ENCODE peak calls at places on chromosome 4, in nine cellular contexts. X, M, F, K, Q, G, I, O and W are unnamed samples.

GRCh38 chr4:80184053-80184790 is 13.1 kb upstream of the PRDM8 start:
- DNase-seq in M (peak; percentile 36), Q (peak; percentile 91), O (no peak), G (peak; percentile 82), I (no peak), X (peak; percentile 83), K (peak; percentile 85), F (peak; percentile 89), W (peak; percentile 76)

GRCh38 chr4:88318751-88319350 is 34.5 kb upstream of the PPM1K start:
- DNase-seq in G (no peak), O (no peak), X (no peak), I (no peak), M (peak; percentile 10), F (no peak), Q (no peak), K (no peak), W (no peak)

GRCh38 chr4:32454482-32454881 is 1734.3 kb downstream of the PCDH7 start:
- DNase-seq in K (no peak), F (no peak), M (no peak), Q (no peak), X (no peak), I (no peak), O (no peak), G (no peak), W (no peak)

GRCh38 chr4:38867478-38868054 is at the start of gene FAM114A1:
- DNase-seq in X (peak; percentile 62), M (peak; percentile 64), G (peak; percentile 41), I (peak; percentile 49), O (no peak), K (peak; percentile 76), Q (peak; percentile 13), F (peak; percentile 75), W (peak; percentile 94)

GRCh38 chr4:25710637-25711036 is 55.0 kb downstream of the SLC34A2 start:
- DNase-seq in I (no peak), F (no peak), K (no peak), G (no peak), X (no peak), M (no peak), O (no peak), Q (no peak), W (no peak)

GRCh38 chr4:120317713-120318112 is 251.1 kb upstream of the MAD2L1 start:
- DNase-seq in F (no peak), O (no peak), M (no peak), X (peak; percentile 8), G (no peak), K (no peak), Q (no peak), I (no peak), W (no peak)

GRCh38 chr4:3361896-3362295 is 69.1 kb downstream of the RGS12 start:
- DNase-seq in F (no peak), X (no peak), Q (no peak), M (no peak), G (no peak), O (no peak), I (no peak), K (no peak), W (no peak)

GRCh38 chr4:154720123-154720522 is 23.7 kb upstream of the LRAT start:
- DNase-seq in K (no peak), Q (no peak), I (no peak), M (no peak), O (no peak), X (no peak), F (no peak), G (no peak), W (no peak)

GRCh38 chr4:125801373-125801772 is 486.6 kb downstream of the FAT4 start:
- DNase-seq in X (no peak), K (no peak), F (no peak), I (no peak), O (peak; percentile 32), M (no peak), G (no peak), Q (no peak), W (no peak)

GRCh38 chr4:54716478-54717065 is 58.8 kb downstream of the KIT start:
- DNase-seq in G (no peak), K (no peak), X (no peak), M (no peak), I (no peak), Q (no peak), O (no peak), F (peak; percentile 14), W (no peak)

GRCh38 chr4:69748176-69748575 is 12.2 kb downstream of the SULT1B1 start:
- DNase-seq in G (no peak), O (no peak), F (no peak), Q (no peak), M (peak; percentile 13), K (peak; percentile 52), X (no peak), I (no peak), W (no peak)

GRCh38 chr4:9880411-9881197 is 99.2 kb downstream of the DRD5 start:
- DNase-seq in Q (no peak), F (peak; percentile 38), M (peak; percentile 1), G (no peak), X (no peak), I (no peak), K (peak; percentile 12), O (no peak), W (no peak)

GRCh38 chr4:71355971-71356370 is 17.2 kb downstream of the SLC4A4 start:
- DNase-seq in M (no peak), F (no peak), K (no peak), G (no peak), I (no peak), Q (no peak), O (no peak), X (no peak), W (no peak)

GRCh38 chr4:87073570-87074470 is 139.0 kb downstream of the AFF1 start:
- DNase-seq in I (no peak), F (peak; percentile 21), Q (peak; percentile 16), O (no peak), X (peak; percentile 39), G (no peak), M (peak; percentile 50), K (peak; percentile 55), W (peak; percentile 52)

GRCh38 chr4:107665001-107665400 is 55.0 kb downstream of the PAPSS1 start:
- DNase-seq in I (no peak), K (peak; percentile 28), F (no peak), M (no peak), X (no peak), G (no peak), O (no peak), Q (no peak), W (no peak)

GRCh38 chr4:140049024-140049923 is 104.7 kb downstream of the MAML3 start:
- DNase-seq in G (peak; percentile 57), I (peak; percentile 45), O (peak; percentile 4), Q (peak; percentile 4), M (peak; percentile 72), K (peak; percentile 33), X (peak; percentile 31), F (peak; percentile 88), W (no peak)

GRCh38 chr4:6616087-6616995 is 24.1 kb upstream of the MRFAP1 start:
- DNase-seq in K (no peak), M (no peak), F (no peak), Q (no peak), I (no peak), O (no peak), X (no peak), G (no peak), W (no peak)

GRCh38 chr4:72629540-72629939 is 60.5 kb upstream of the ADAMTS3 start:
- DNase-seq in K (peak; percentile 16), G (no peak), Q (no peak), F (peak; percentile 36), O (no peak), I (no peak), X (no peak), M (peak; percentile 77), W (no peak)

GRCh38 chr4:6892190-6892908 is 17.3 kb upstream of the TBC1D14 start:
- DNase-seq in X (peak; percentile 23), I (no peak), O (no peak), Q (no peak), K (peak; percentile 57), M (no peak), F (peak; percentile 90), G (no peak), W (peak; percentile 89)

GRCh38 chr4:7647932-7648812 is 213.4 kb upstream of the PSAPL1 start:
- DNase-seq in I (no peak), F (no peak), M (no peak), K (no peak), X (no peak), Q (no peak), O (no peak), G (no peak), W (no peak)

GRCh38 chr4:18882468-18882867 is 860.9 kb upstream of the LCORL start:
- DNase-seq in F (no peak), I (no peak), G (peak; percentile 2), K (peak; percentile 6), M (peak; percentile 78), X (no peak), O (peak; percentile 63), Q (no peak), W (no peak)

GRCh38 chr4:121934635-121935034 is 17.2 kb downstream of the TRPC3 start:
- DNase-seq in G (no peak), M (no peak), K (no peak), O (no peak), X (no peak), Q (no peak), F (no peak), I (no peak), W (no peak)

GRCh38 chr4:184475096-184475461 is 729 bp upstream of the IRF2 start:
- DNase-seq in O (no peak), Q (peak; percentile 57), X (peak; percentile 25), M (peak; percentile 37), I (no peak), G (peak; percentile 17), K (peak; percentile 66), F (peak; percentile 84), W (peak; percentile 57)

GRCh38 chr4:106869551-106869950 is 166.6 kb downstream of the DKK2 start:
- DNase-seq in G (no peak), M (peak; percentile 94), K (no peak), X (no peak), Q (no peak), I (no peak), F (no peak), O (no peak), W (no peak)

GRCh38 chr4:113331811-113332210 is 282.4 kb downstream of the ANK2 start:
- DNase-seq in I (no peak), K (no peak), X (no peak), G (no peak), O (no peak), Q (no peak), M (no peak), F (no peak), W (no peak)

GRCh38 chr4:120864969-120865368 is 57.6 kb downstream of the PRDM5 start:
- DNase-seq in K (no peak), Q (no peak), I (no peak), M (no peak), O (no peak), G (no peak), X (no peak), F (no peak), W (no peak)

GRCh38 chr4:153364061-153364460 is 19.6 kb downstream of the MND1 start:
- DNase-seq in X (no peak), F (no peak), I (no peak), Q (no peak), O (no peak), G (no peak), M (peak; percentile 68), K (no peak), W (no peak)

GRCh38 chr4:153207561-153207960 is 3.3 kb downstream of the TRIM2 start:
- DNase-seq in O (no peak), F (peak; percentile 44), X (no peak), G (no peak), M (peak; percentile 21), I (no peak), K (no peak), Q (no peak), W (no peak)

GRCh38 chr4:151045907-151046306 is 30.8 kb upstream of the LRBA start:
- DNase-seq in M (no peak), K (no peak), F (peak; percentile 62), O (no peak), I (no peak), X (no peak), G (no peak), Q (no peak), W (peak; percentile 8)

GRCh38 chr4:143617994-143618679 is 82.3 kb downstream of the FREM3 start:
- DNase-seq in X (no peak), I (no peak), O (peak; percentile 11), F (no peak), M (peak; percentile 3), G (no peak), Q (no peak), K (peak; percentile 6), W (no peak)

GRCh38 chr4:8235686-8236085 is 33.9 kb upstream of the HTRA3 start:
- DNase-seq in K (no peak), Q (no peak), O (no peak), G (no peak), X (no peak), F (no peak), I (no peak), M (no peak), W (no peak)